ENCODE peak calls at places on chromosomes 5 and 9, in six cellular contexts. N, F, U, X, Q and Z are unnamed samples.

GRCh38 chr5:3400659-3401058 is 195.0 kb upstream of the IRX1 start:
- DNase-seq in N (no peak), F (no peak), U (no peak), X (no peak), Q (no peak), Z (no peak)

GRCh38 chr5:115033861-115034260 is 135.8 kb downstream of the TRIM36 start:
- DNase-seq in N (no peak), F (peak), U (no peak), X (peak), Q (no peak), Z (peak)

GRCh38 chr9:135813671-135814290 is 93.6 kb downstream of the CAMSAP1 start:
- DNase-seq in N (no peak), F (no peak), U (no peak), X (no peak), Q (no peak), Z (no peak)

GRCh38 chr9:100554935-100555401 is 22.9 kb upstream of the CAVIN4 start:
- DNase-seq in N (no peak), F (peak), U (no peak), X (no peak), Q (peak), Z (peak)

GRCh38 chr5:1001406-1002270 is 7.0 kb upstream of the NKD2 start:
- DNase-seq in N (peak), F (no peak), U (peak), X (peak), Q (no peak), Z (no peak)

GRCh38 chr9:92969516-92970466 is 22.5 kb downstream of the FGD3 start:
- DNase-seq in N (no peak), F (no peak), U (no peak), X (no peak), Q (no peak), Z (no peak)

GRCh38 chr5:149421834-149422233 is 42.7 kb upstream of the IL17B start:
- DNase-seq in N (no peak), F (peak), U (no peak), X (no peak), Q (no peak), Z (peak)

GRCh38 chr5:14050821-14051220 is 92.3 kb upstream of the TRIO start:
- DNase-seq in N (no peak), F (no peak), U (no peak), X (no peak), Q (no peak), Z (no peak)

GRCh38 chr5:113660848-113661247 is 147.4 kb downstream of the YTHDC2 start:
- DNase-seq in N (no peak), F (no peak), U (no peak), X (no peak), Q (no peak), Z (no peak)

GRCh38 chr5:113663879-113664278 is 150.4 kb downstream of the YTHDC2 start:
- DNase-seq in N (peak), F (peak), U (peak), X (peak), Q (peak), Z (peak)
- TF ChIP-seq CTCF in N (peak), F (peak), U (peak), X (peak), Q (peak), Z (no peak)

GRCh38 chr9:69326261-69326660 is 1.2 kb downstream of the ENTREP1 start:
- DNase-seq in N (peak), F (no peak), U (peak), X (no peak), Q (no peak), Z (no peak)
- H3K4me3 ChIP-seq in N (peak), F (no peak), U (peak), X (no peak), Q (peak), Z (no peak)

GRCh38 chr5:93620487-93621339 is 37.7 kb downstream of the NR2F1 start:
- DNase-seq in N (peak), F (peak), U (peak), X (peak), Q (peak), Z (peak)
- TF ChIP-seq CTCF in N (no peak), F (no peak), U (peak), X (peak), Q (peak), Z (no peak)

GRCh38 chr9:128072144-128073021 is 4.4 kb downstream of the SLC25A25 start:
- DNase-seq in N (peak), F (peak), U (peak), X (peak), Q (peak), Z (peak)
- H3K4me3 ChIP-seq in N (peak), F (peak), U (peak), X (no peak), Q (no peak), Z (no peak)

GRCh38 chr5:37247036-37247435 is 2.1 kb downstream of the CPLANE1 start:
- DNase-seq in N (no peak), F (no peak), U (no peak), X (no peak), Q (no peak), Z (peak)
- TF ChIP-seq CTCF in N (no peak), F (no peak), U (no peak), X (no peak), Q (no peak), Z (no peak)